ENCODE peak calls at places on chromosomes 4 and X, in nine cellular contexts. A is testis; U is AG09309; R is CD8-positive, alpha-beta T cell; P is lower lobe of right lung; W is fibroblast of the aortic adventitia; S is H1; V is foreskin fibroblast; J is fibroblast of mammary gland. K is an unnamed sample.

GRCh38 chrX:111254896-111255693 is 15.2 kb downstream of the CAPN6 start:
- DNase-seq in S (no peak), P (no peak), R (no peak), U (no peak), J (no peak), V (no peak), A (no peak), W (no peak), K (no peak)

GRCh38 chr4:77701111-77701510 is 95.5 kb downstream of the CXCL13 start:
- DNase-seq in J (no peak), W (no peak), V (no peak), S (no peak), A (no peak), P (no peak), U (no peak), R (no peak), K (no peak)

GRCh38 chr4:38242822-38243384 is 282.7 kb downstream of the PTTG2 start:
- DNase-seq in U (no peak), W (no peak), J (no peak), R (peak), P (no peak), V (no peak), A (no peak), S (peak), K (no peak)

GRCh38 chrX:42680651-42681050 is 97.3 kb downstream of the PPP1R2C start:
- DNase-seq in R (no peak), V (peak), J (peak), S (no peak), P (no peak), A (peak), U (no peak), W (peak), K (no peak)

GRCh38 chr4:47469951-47470350 is 6.4 kb upstream of the COMMD8 start:
- DNase-seq in S (no peak), R (no peak), U (peak), P (no peak), J (no peak), A (no peak), V (peak), W (peak), K (no peak)

GRCh38 chr4:125838924-125839323 is 524.2 kb downstream of the FAT4 start:
- DNase-seq in S (no peak), R (no peak), J (no peak), A (no peak), U (no peak), P (no peak), W (no peak), V (peak), K (no peak)

GRCh38 chr4:7679431-7679830 is 244.7 kb upstream of the PSAPL1 start:
- DNase-seq in V (no peak), R (no peak), A (peak), S (no peak), W (no peak), P (peak), J (no peak), U (no peak), K (no peak)

GRCh38 chr4:13540446-13541175 is 3.7 kb downstream of the NKX3-2 start:
- DNase-seq in P (no peak), U (no peak), S (peak), V (no peak), A (no peak), R (no peak), W (no peak), J (no peak), K (no peak)

GRCh38 chr4:183411291-183411861 is 33.1 kb upstream of the CDKN2AIP start:
- DNase-seq in P (no peak), J (no peak), V (peak), A (no peak), U (no peak), R (no peak), S (no peak), W (no peak), K (no peak)

GRCh38 chr4:99921174-99921573 is 25.2 kb downstream of the DNAJB14 start:
- DNase-seq in R (no peak), S (no peak), A (no peak), V (no peak), W (no peak), U (no peak), P (no peak), J (no peak), K (no peak)

GRCh38 chrX:2609431-2610238 is 81.5 kb upstream of the CD99 start:
- DNase-seq in P (no peak), V (peak), W (peak), A (no peak), J (peak), U (no peak), S (no peak), R (no peak), K (no peak)

GRCh38 chr4:144645621-144646522 is at the start of gene HHIP:
- DNase-seq in S (peak), J (peak), U (no peak), V (peak), A (peak), W (peak), P (peak), R (no peak), K (no peak)

GRCh38 chrX:16722481-16722880 is 3.1 kb downstream of the SYAP1 start:
- DNase-seq in P (no peak), R (no peak), A (no peak), V (no peak), W (no peak), U (no peak), J (peak), S (no peak), K (no peak)

GRCh38 chr4:74738756-74739155 is 55.6 kb downstream of the BTC start:
- DNase-seq in S (no peak), P (no peak), V (peak), R (no peak), U (no peak), J (peak), W (peak), A (no peak), K (no peak)

GRCh38 chrX:13112499-13112898 is 68.1 kb upstream of the FAM9C start:
- DNase-seq in V (no peak), U (no peak), P (no peak), R (no peak), W (no peak), S (no peak), J (no peak), A (no peak), K (no peak)

GRCh38 chrX:12814434-12814833 is 23.2 kb downstream of the PRPS2 start:
- DNase-seq in U (peak), S (peak), J (peak), A (no peak), W (peak), P (no peak), R (peak), V (peak), K (peak)

GRCh38 chr4:30865676-30866075 is 145.5 kb downstream of the PCDH7 start:
- DNase-seq in S (no peak), J (peak), U (no peak), A (no peak), P (no peak), V (peak), W (peak), R (no peak), K (no peak)

GRCh38 chr4:156109943-156110925 is 156.6 kb upstream of the CTSO start:
- DNase-seq in V (peak), P (no peak), A (no peak), J (peak), S (peak), W (peak), U (no peak), R (no peak), K (no peak)

GRCh38 chr4:49032440-49033161 is 46.5 kb downstream of the CWH43 start:
- DNase-seq in R (no peak), V (peak), J (peak), P (no peak), A (peak), S (peak), W (peak), U (no peak), K (no peak)

GRCh38 chr4:91958651-91959050 is 345.1 kb upstream of the GRID2 start:
- DNase-seq in W (peak), A (no peak), P (no peak), S (no peak), V (peak), R (no peak), J (peak), U (no peak), K (no peak)

GRCh38 chrX:33434256-33435092 is 223.1 kb upstream of the DMD start:
- DNase-seq in S (peak), A (peak), J (peak), W (peak), V (peak), P (no peak), R (peak), U (peak), K (peak)

GRCh38 chrX:16743604-16744325 is 24.4 kb downstream of the SYAP1 start:
- DNase-seq in S (no peak), R (no peak), J (peak), A (no peak), U (peak), V (peak), W (peak), P (no peak), K (no peak)

GRCh38 chr4:1368421-1369090 is 21.5 kb downstream of the UVSSA start:
- DNase-seq in P (peak), J (no peak), R (no peak), V (no peak), S (peak), U (no peak), A (no peak), W (no peak), K (no peak)

GRCh38 chr4:55087016-55087929 is 38.1 kb downstream of the KDR start:
- DNase-seq in U (no peak), P (no peak), W (no peak), R (no peak), V (peak), A (no peak), J (peak), S (no peak), K (no peak)

GRCh38 chr4:146367347-146367746 is 153.0 kb downstream of the REELD1 start:
- DNase-seq in W (no peak), P (no peak), A (no peak), R (no peak), U (no peak), V (no peak), J (no peak), S (no peak), K (no peak)

GRCh38 chr4:174646326-174646725 is 124.0 kb upstream of the HPGD start:
- DNase-seq in V (no peak), U (no peak), P (no peak), J (no peak), W (no peak), A (no peak), R (no peak), S (no peak), K (no peak)

GRCh38 chrX:119694601-119695534 is 1.9 kb upstream of the SEPTIN6 start:
- DNase-seq in A (peak), U (no peak), R (no peak), P (no peak), W (no peak), J (no peak), S (peak), V (peak), K (no peak)

GRCh38 chrX:49111846-49112245 is 11.7 kb downstream of the GPKOW start:
- DNase-seq in U (no peak), W (no peak), S (no peak), A (no peak), V (no peak), P (no peak), R (no peak), J (no peak), K (no peak)

GRCh38 chr4:8285976-8286718 is 16.6 kb downstream of the HTRA3 start:
- DNase-seq in R (no peak), J (no peak), S (no peak), W (no peak), U (no peak), V (no peak), A (no peak), P (no peak), K (no peak)

GRCh38 chr4:105971032-105971431 is 75.8 kb downstream of the NPNT start:
- DNase-seq in P (no peak), U (no peak), V (no peak), S (no peak), R (no peak), J (no peak), A (no peak), W (no peak), K (no peak)

GRCh38 chrX:49995795-49996455 is 73.5 kb downstream of the CLCN5 start:
- DNase-seq in R (no peak), A (no peak), P (no peak), W (no peak), U (no peak), V (peak), J (no peak), S (no peak), K (no peak)

GRCh38 chrX:69297521-69297920 is 132.3 kb upstream of the PJA1 start:
- DNase-seq in R (no peak), V (no peak), J (no peak), W (no peak), S (no peak), U (no peak), A (no peak), P (no peak), K (no peak)

GRCh38 chr4:92059615-92060014 is 244.2 kb upstream of the GRID2 start:
- DNase-seq in A (no peak), R (no peak), S (no peak), J (no peak), W (no peak), U (no peak), P (no peak), V (no peak), K (no peak)

GRCh38 chr4:2412885-2413716 is 5.3 kb downstream of the ZFYVE28 start:
- DNase-seq in V (peak), J (peak), A (peak), W (peak), R (peak), U (peak), P (peak), S (peak), K (peak)

GRCh38 chr4:85556293-85556692 is 81.3 kb downstream of the ARHGAP24 start:
- DNase-seq in A (no peak), W (no peak), P (no peak), U (no peak), S (no peak), J (no peak), V (no peak), R (no peak), K (no peak)

GRCh38 chr4:71713611-71714203 is 70.2 kb downstream of the GC start:
- DNase-seq in P (no peak), J (peak), S (no peak), V (peak), W (peak), U (peak), A (no peak), R (no peak), K (no peak)

GRCh38 chr4:28313729-28314713 is 1453.4 kb downstream of the STIM2 start:
- DNase-seq in V (no peak), U (no peak), W (no peak), J (no peak), P (no peak), R (no peak), A (no peak), S (no peak), K (no peak)

GRCh38 chr4:42460043-42460442 is 62.8 kb downstream of the SHISA3 start:
- DNase-seq in A (no peak), U (no peak), P (no peak), V (no peak), R (no peak), W (no peak), J (no peak), S (no peak), K (no peak)

GRCh38 chrX:3548743-3549441 is 164.6 kb downstream of the PRKX start:
- DNase-seq in V (peak), J (peak), A (no peak), R (no peak), S (no peak), P (no peak), W (peak), U (peak), K (no peak)

GRCh38 chr4:87046111-87046510 is 111.3 kb downstream of the AFF1 start:
- DNase-seq in W (peak), A (no peak), R (no peak), V (no peak), J (peak), U (peak), S (no peak), P (no peak), K (no peak)

DNA sequence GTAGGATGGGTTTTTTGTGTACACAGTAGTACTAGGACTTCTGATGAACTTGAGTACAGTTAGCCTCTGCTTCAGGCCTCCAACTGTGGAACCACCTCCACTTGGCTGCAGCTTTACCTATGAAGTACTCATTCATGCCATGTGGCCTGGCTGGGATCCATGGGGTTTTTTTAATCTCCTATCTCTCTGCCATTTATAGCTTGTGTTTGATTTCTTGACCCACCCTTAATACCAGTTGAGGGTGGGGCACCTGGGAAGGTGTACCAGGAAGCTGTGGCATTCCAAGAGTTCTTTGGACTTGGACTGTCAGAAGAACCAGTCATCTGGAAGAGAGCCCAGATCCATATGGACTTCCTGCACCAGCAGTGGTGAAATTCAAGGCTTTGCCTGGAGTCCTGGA is 230.1 kb downstream of the SHROOM3 start:
- DNase-seq in W (peak), S (no peak), P (peak), A (no peak), V (peak), R (no peak), J (peak), U (no peak), K (no peak)
- TF ChIP-seq CTCF in W (no peak), S (no peak), P (no peak), A (no peak), V (no peak), R (no peak), J (no peak), U (no peak), K (no peak)

GRCh38 chrX:55452825-55453124 is 848 bp downstream of the MAGEH1 start:
- DNase-seq in P (no peak), W (no peak), U (no peak), J (no peak), A (no peak), R (no peak), S (no peak), V (no peak), K (no peak)

GRCh38 chrX:55451125-55451524 is 802 bp upstream of the MAGEH1 start:
- DNase-seq in P (no peak), U (no peak), J (no peak), S (no peak), W (no peak), A (no peak), R (no peak), V (no peak), K (no peak)

GRCh38 chrX:55451626-55451989 is 319 bp upstream of the MAGEH1 start:
- DNase-seq in P (no peak), U (no peak), J (no peak), W (no peak), V (no peak), A (no peak), S (no peak), R (no peak), K (no peak)

GRCh38 chrX:55450259-55450658 is 1.7 kb upstream of the MAGEH1 start:
- DNase-seq in V (peak), U (no peak), J (peak), W (peak), A (peak), R (no peak), P (no peak), S (no peak), K (peak)

GRCh38 chrX:55451990-55452824 is at the start of gene MAGEH1:
- DNase-seq in A (peak), U (peak), J (peak), V (peak), W (peak), R (peak), S (peak), P (peak), K (peak)
- H3K4me3 ChIP-seq in A (peak), U (peak), J (peak), V (peak), W (peak), R (peak), S (peak), P (peak), K (peak)

DNA sequence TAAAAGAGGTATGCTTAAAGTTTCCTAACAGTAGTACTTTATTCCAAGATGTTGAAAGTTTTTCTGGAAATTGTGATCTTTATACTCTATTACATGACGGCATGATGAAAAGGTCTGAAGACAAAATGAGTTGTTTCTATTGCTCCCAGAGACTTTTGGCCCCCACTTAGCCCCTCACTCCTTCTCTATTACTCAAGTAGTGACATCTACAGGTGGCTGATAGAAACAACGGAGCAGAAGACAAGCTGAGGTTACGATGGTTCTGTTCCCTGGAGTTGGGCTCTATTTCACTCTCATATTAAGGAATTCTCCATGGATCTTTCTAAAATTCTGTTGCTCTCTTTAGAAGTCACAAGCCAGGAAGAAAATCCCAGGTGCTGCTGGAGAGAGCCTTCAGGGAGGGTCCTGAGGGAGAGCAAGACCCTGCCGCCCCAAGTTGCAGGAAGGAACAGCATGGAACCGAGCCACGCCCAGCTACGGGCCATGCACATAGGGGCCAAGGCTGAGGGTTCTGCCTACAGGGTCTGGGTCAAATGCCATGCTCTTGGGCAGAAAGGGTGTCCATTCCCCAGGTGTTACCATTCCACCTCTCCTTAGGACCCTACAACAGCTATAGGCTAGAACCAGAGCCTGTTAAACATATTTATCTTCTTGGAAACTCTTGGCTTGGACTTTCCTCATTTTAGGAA is 22.7 kb downstream of the RPL9 start:
- DNase-seq in J (no peak), U (no peak), S (no peak), W (peak), R (no peak), A (no peak), V (no peak), P (no peak), K (no peak)
- TF ChIP-seq CTCF in J (peak), U (peak), S (no peak), W (peak), R (no peak), A (no peak), V (no peak), P (peak), K (no peak)

GRCh38 chr4:133146192-133146573 is 2.9 kb upstream of the PCDH10 start:
- DNase-seq in P (no peak), A (no peak), S (no peak), V (no peak), W (no peak), U (no peak), R (no peak), J (no peak), K (no peak)
- H3K4me3 ChIP-seq in P (peak), A (no peak), S (peak), V (peak), W (peak), U (no peak), R (no peak), J (no peak), K (no peak)

GRCh38 chr4:142567199-142567598 is 278.9 kb downstream of the INPP4B start:
- DNase-seq in P (no peak), R (peak), V (no peak), U (no peak), S (peak), W (no peak), A (no peak), J (no peak), K (no peak)
- TF ChIP-seq CTCF in P (no peak), R (no peak), V (no peak), U (no peak), S (no peak), W (no peak), A (no peak), J (peak), K (no peak)

GRCh38 chr4:176286728-176287127 is 17.7 kb upstream of the ASB5 start:
- DNase-seq in S (no peak), P (no peak), U (no peak), J (no peak), V (peak), R (no peak), W (peak), A (no peak), K (no peak)
- H3K4me3 ChIP-seq in S (no peak), P (no peak), U (no peak), J (no peak), V (no peak), R (no peak), W (no peak), A (no peak), K (no peak)

GRCh38 chr4:175657571-175657970 is 154.5 kb downstream of the GPM6A start:
- DNase-seq in V (no peak), J (no peak), W (no peak), R (no peak), A (no peak), U (no peak), S (no peak), P (no peak), K (no peak)

GRCh38 chr4:175651701-175652100 is 160.4 kb downstream of the GPM6A start:
- DNase-seq in A (no peak), S (no peak), P (no peak), J (no peak), R (no peak), V (no peak), W (no peak), U (no peak), K (no peak)

GRCh38 chr4:175661437-175661836 is 150.6 kb downstream of the GPM6A start:
- DNase-seq in V (no peak), P (no peak), S (no peak), U (no peak), A (no peak), R (no peak), W (no peak), J (no peak), K (no peak)

GRCh38 chr4:175656615-175657014 is 155.4 kb downstream of the GPM6A start:
- DNase-seq in S (no peak), V (no peak), J (no peak), R (no peak), A (no peak), P (no peak), W (no peak), U (no peak), K (no peak)
- TF ChIP-seq CTCF in S (no peak), V (no peak), J (no peak), R (no peak), A (no peak), P (no peak), W (no peak), U (no peak), K (no peak)

K was measured in thyroid gland.